ENCODE peak calls at places on chromosomes 4 and X, in ten cellular contexts. P is tibial nerve, N is testis, K is NB4, C is GM12891, D is suprapubic skin, J is IMR-90, W is stomach, O is heart left ventricle, Q is spleen. E is an unnamed sample.

GRCh38 chr4:80006935-80007744 is 65.9 kb downstream of the ANTXR2 start:
- DNase-seq in P (no peak), N (no peak), K (peak; percentile 44), C (no peak), D (no peak), J (peak; percentile 73), W (no peak), O (no peak), Q (no peak), E (no peak)

GRCh38 chr4:22356996-22357596 is 158.8 kb downstream of the ADGRA3 start:
- DNase-seq in P (no peak), N (no peak), K (peak; percentile 62), C (peak; percentile 3), D (no peak), J (peak; percentile 32), W (no peak), O (no peak), Q (no peak), E (no peak)

GRCh38 chrX:103254921-103255455 is at the start of gene TCEAL8:
- DNase-seq in P (peak; percentile 66), N (peak; percentile 93), K (peak; percentile 73), C (no peak), D (peak; percentile 81), J (peak; percentile 74), W (peak; percentile 79), O (peak; percentile 79), Q (peak; percentile 93), E (peak; percentile 47)

GRCh38 chrX:154486396-154487207 is at the start of gene UBL4A:
- DNase-seq in P (no peak), N (peak; percentile 53), K (peak; percentile 75), C (peak; percentile 62), D (peak; percentile 77), J (peak; percentile 11), W (peak; percentile 63), O (peak; percentile 62), Q (peak; percentile 88), E (peak; percentile 71)

GRCh38 chr4:5780831-5781480 is 70.0 kb downstream of the EVC start:
- DNase-seq in P (no peak), N (no peak), K (no peak), C (no peak), D (no peak), J (peak; percentile 72), W (no peak), O (no peak), Q (peak; percentile 31), E (no peak)

GRCh38 chrX:17535229-17535628 is 160.2 kb downstream of the NHS start:
- DNase-seq in P (no peak), N (no peak), K (peak; percentile 40), C (no peak), D (no peak), J (peak; percentile 20), W (peak; percentile 28), O (no peak), Q (no peak), E (peak; percentile 4)

GRCh38 chrX:69372435-69372834 is 131.7 kb upstream of the NALF2 start:
- DNase-seq in P (no peak), N (no peak), K (no peak), C (no peak), D (no peak), J (no peak), W (no peak), O (no peak), Q (no peak), E (no peak)

GRCh38 chr4:10441512-10441911 is 15.7 kb downstream of the ZNF518B start:
- DNase-seq in P (no peak), N (no peak), K (no peak), C (no peak), D (no peak), J (no peak), W (no peak), O (no peak), Q (no peak), E (no peak)

GRCh38 chr4:122364700-122365404 is 14.0 kb upstream of the ADAD1 start:
- DNase-seq in P (no peak), N (no peak), K (no peak), C (no peak), D (no peak), J (no peak), W (no peak), O (no peak), Q (no peak), E (no peak)

GRCh38 chrX:77415161-77415560 is 32.0 kb upstream of the FGF16 start:
- DNase-seq in P (no peak), N (no peak), K (peak; percentile 9), C (no peak), D (no peak), J (no peak), W (no peak), O (no peak), Q (no peak), E (no peak)

GRCh38 chr4:18020145-18020670 is 1.3 kb downstream of the LCORL start:
- DNase-seq in P (no peak), N (peak; percentile 25), K (peak; percentile 66), C (no peak), D (peak; percentile 62), J (peak; percentile 12), W (no peak), O (no peak), Q (no peak), E (no peak)

GRCh38 chr4:167380964-167381363 is 146.7 kb upstream of the SPOCK3 start:
- DNase-seq in P (no peak), N (no peak), K (no peak), C (no peak), D (no peak), J (no peak), W (no peak), O (no peak), Q (no peak), E (no peak)

GRCh38 chr4:167379433-167379832 is 145.1 kb upstream of the SPOCK3 start:
- DNase-seq in P (no peak), N (no peak), K (no peak), C (no peak), D (no peak), J (no peak), W (no peak), O (no peak), Q (no peak), E (no peak)
- TF ChIP-seq POLR2A in P (no peak), N (no peak), K (no peak), C (no peak), D (no peak), J (no peak), W (no peak), O (no peak), Q (no peak), E (no peak)

DNA sequence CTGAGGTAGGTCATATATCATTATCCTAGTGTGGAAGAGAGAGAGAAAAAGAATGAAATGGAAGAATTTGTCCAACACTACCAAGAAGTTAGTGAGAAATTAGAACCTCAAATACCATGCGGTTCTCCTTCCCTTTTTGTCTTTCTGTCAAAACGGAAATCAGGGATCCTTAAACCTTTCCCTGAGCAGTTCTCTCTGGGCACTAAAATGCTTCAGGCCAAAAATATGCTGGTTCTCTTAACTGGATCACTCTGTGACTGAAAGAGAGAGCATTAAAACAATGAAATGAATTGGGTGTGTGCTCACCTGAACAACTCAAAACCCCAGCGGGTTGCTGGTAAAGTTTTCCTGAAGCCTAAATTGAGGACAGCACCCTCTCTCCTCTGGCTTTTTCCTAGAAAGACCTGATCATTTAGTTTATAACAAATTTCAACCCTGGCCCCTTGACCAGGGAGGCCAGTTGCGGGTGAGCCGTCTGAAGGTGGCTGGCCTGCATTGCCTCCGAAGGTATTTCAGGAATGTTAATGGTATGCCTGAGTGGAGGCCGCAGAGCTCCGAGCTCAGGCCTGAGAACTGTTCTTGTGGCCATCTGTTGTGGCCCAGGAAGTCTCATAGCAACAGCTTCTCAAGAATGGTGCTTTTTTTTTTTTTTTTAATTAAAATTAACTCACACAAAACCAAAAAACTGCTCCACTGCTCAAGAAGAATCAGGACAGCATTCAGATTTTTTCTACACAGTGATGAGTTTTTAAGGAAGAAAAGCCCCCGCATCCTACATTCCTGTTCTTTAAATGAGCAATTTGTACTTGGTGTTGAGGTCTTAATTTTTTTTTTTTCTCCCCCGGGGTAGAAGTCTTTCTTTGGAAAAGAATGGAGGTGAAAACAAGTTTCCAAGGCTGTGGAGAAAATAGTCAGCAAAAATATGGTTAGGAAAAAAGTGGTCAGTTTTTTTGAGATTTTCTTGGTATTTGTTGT is 155.1 kb downstream of the SHROOM3 start:
- DNase-seq in P (no peak), N (peak; percentile 25), K (no peak), C (no peak), D (no peak), J (peak; percentile 92), W (peak; percentile 74), O (peak; percentile 17), Q (no peak), E (peak; percentile 53)
- TF ChIP-seq POLR2A in P (no peak), N (no peak), K (no peak), C (no peak), D (no peak), J (no peak), W (no peak), O (no peak), Q (no peak), E (no peak)

GRCh38 chrX:49165901-49166881 is 3.6 kb downstream of the MAGIX start:
- DNase-seq in P (peak; percentile 36), N (peak; percentile 75), K (peak; percentile 97), C (no peak), D (peak; percentile 87), J (peak; percentile 61), W (peak; percentile 66), O (peak; percentile 83), Q (peak; percentile 94), E (no peak)
- TF ChIP-seq POLR2A in P (no peak), N (no peak), K (peak; percentile 12), C (no peak), D (no peak), J (no peak), W (no peak), O (peak; percentile 34), Q (no peak), E (no peak)

GRCh38 chr4:154566639-154567204 is 3.9 kb downstream of the FGB start:
- DNase-seq in P (no peak), N (no peak), K (no peak), C (no peak), D (no peak), J (peak; percentile 35), W (no peak), O (no peak), Q (no peak), E (no peak)

GRCh38 chr4:154564311-154564710 is 1.5 kb downstream of the FGB start:
- DNase-seq in P (no peak), N (no peak), K (no peak), C (no peak), D (no peak), J (no peak), W (no peak), O (no peak), Q (no peak), E (no peak)

GRCh38 chr4:154569028-154569427 is 6.2 kb downstream of the FGB start:
- DNase-seq in P (no peak), N (no peak), K (no peak), C (no peak), D (no peak), J (no peak), W (no peak), O (no peak), Q (no peak), E (no peak)

GRCh38 chr4:154562697-154563254 is at the start of gene FGB:
- DNase-seq in P (no peak), N (no peak), K (no peak), C (no peak), D (no peak), J (no peak), W (no peak), O (no peak), Q (no peak), E (no peak)

DNA sequence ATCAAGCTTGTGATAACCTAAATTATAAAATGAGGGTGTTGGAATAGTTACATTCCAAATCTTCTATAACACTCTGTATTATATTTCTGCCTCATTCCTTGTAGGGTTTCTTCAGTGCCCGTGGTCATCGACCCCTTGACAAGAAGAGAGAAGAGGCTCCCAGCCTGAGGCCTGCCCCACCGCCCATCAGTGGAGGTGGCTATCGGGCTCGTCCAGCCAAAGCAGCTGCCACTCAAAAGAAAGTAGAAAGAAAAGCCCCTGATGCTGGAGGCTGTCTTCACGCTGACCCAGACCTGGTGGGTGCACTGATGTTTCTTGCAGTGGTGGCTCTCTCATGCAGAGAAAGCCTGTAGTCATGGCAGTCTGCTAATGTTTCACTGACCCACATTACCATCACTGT is 2.9 kb downstream of the FGB start:
- DNase-seq in P (no peak), N (no peak), K (no peak), C (no peak), D (no peak), J (no peak), W (no peak), O (no peak), Q (no peak), E (no peak)
- TF ChIP-seq POLR2A in P (no peak), N (no peak), K (no peak), C (no peak), D (no peak), J (no peak), W (no peak), O (no peak), Q (no peak), E (no peak)